ENCODE peak calls at places on chromosomes 2 and 18, in seven cellular contexts. B is fibroblast of lung, X is glutamatergic neuron, S is cardiac muscle cell, K is GM10248, Q is foreskin fibroblast, I is AG09319. Z is an unnamed sample.

GRCh38 chr2:77590298-77590917 is 68.2 kb upstream of the LRRTM4 start:
- DNase-seq in I (no peak), Q (no peak), B (no peak), K (no peak), S (no peak), X (no peak), Z (no peak)

GRCh38 chr2:205887637-205888036 is 198.3 kb downstream of the INO80D start:
- DNase-seq in X (no peak), I (no peak), B (no peak), K (no peak), S (no peak), Q (no peak), Z (no peak)

GRCh38 chr18:80247403-80247916 is at the start of gene PARD6G:
- DNase-seq in S (peak), I (peak), K (peak), X (peak), B (peak), Q (peak), Z (peak)

GRCh38 chr2:214601852-214602251 is 191.0 kb downstream of the VWC2L start:
- DNase-seq in I (no peak), S (no peak), Q (no peak), B (no peak), K (no peak), X (no peak), Z (no peak)

GRCh38 chr2:43874776-43875451 is 36.1 kb downstream of the ABCG8 start:
- DNase-seq in K (no peak), Q (no peak), I (no peak), S (no peak), B (no peak), X (no peak), Z (no peak)

GRCh38 chr2:196649202-196649601 is 9.7 kb downstream of the CCDC150 start:
- DNase-seq in I (no peak), S (no peak), K (no peak), X (no peak), B (no peak), Q (no peak), Z (no peak)

GRCh38 chr18:27942706-27943105 is 234.2 kb downstream of the CDH2 start:
- DNase-seq in K (no peak), S (peak), B (no peak), Q (no peak), I (no peak), X (no peak), Z (no peak)

GRCh38 chr2:61096438-61096837 is 30.8 kb downstream of the SANBR start:
- DNase-seq in I (no peak), B (no peak), Q (no peak), X (no peak), K (no peak), S (no peak), Z (no peak)

GRCh38 chr18:24915547-24915946 is 436.4 kb downstream of the ZNF521 start:
- DNase-seq in X (no peak), K (no peak), B (peak), S (peak), I (no peak), Q (peak), Z (no peak)

GRCh38 chr18:59779979-59780378 is 82.8 kb upstream of the CCBE1 start:
- DNase-seq in S (peak), Q (peak), I (no peak), X (no peak), B (peak), K (no peak), Z (no peak)

GRCh38 chr2:25356088-25356487 is 14.4 kb upstream of the DNMT3A start:
- DNase-seq in I (no peak), B (no peak), X (no peak), K (no peak), S (no peak), Q (no peak), Z (no peak)

GRCh38 chr18:71105078-71105819 is 816.4 kb downstream of the SOCS6 start:
- DNase-seq in B (peak), Q (no peak), S (peak), I (no peak), X (no peak), K (no peak), Z (no peak)
- TF ChIP-seq CTCF in B (no peak), Q (no peak), S (no peak), I (no peak), X (no peak), K (no peak), Z (no peak)

GRCh38 chr18:9275890-9276289 is 58.7 kb upstream of the TWSG1 start:
- DNase-seq in B (no peak), Q (no peak), K (no peak), I (no peak), S (no peak), X (no peak), Z (no peak)
- TF ChIP-seq CTCF in B (no peak), Q (no peak), K (no peak), I (no peak), S (no peak), X (no peak), Z (no peak)

DNA sequence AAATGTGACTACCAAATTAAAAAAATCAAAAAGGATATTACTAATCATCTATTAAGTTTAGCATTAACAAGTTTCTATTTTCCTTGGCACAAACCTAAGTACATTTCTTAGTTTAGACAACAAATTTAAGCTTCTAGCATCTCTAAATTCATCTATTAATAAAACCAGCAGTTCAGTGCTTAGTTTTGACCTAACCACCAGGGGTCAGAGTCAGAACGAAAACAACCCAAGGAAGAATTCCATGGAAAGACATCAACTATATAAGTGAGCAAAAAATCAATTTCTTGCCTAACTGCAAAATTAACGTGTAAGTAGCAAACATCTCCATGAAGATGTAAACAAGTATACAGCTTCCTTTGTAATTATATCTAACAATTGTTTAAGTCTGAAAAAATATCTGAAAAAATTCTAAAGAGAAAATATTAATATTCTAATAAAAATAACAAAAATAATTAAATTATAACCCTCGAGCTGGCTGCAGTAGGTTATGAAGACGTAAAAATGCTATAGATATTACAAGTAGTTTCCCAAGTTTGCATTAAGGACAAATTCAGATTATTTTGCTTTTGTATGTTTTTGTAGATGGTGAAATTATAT is 83.7 kb downstream of the CERKL start:
- DNase-seq in I (no peak), S (peak), B (peak), K (no peak), Q (peak), X (no peak), Z (no peak)
- TF ChIP-seq CTCF in I (peak), S (peak), B (peak), K (peak), Q (peak), X (peak), Z (peak)

GRCh38 chr2:88489181-88489580 is 36.7 kb upstream of the FOXI3 start:
- DNase-seq in B (no peak), X (no peak), S (no peak), Q (no peak), K (no peak), I (no peak), Z (no peak)
- TF ChIP-seq CTCF in B (no peak), X (no peak), S (no peak), Q (no peak), K (peak), I (no peak), Z (no peak)

DNA sequence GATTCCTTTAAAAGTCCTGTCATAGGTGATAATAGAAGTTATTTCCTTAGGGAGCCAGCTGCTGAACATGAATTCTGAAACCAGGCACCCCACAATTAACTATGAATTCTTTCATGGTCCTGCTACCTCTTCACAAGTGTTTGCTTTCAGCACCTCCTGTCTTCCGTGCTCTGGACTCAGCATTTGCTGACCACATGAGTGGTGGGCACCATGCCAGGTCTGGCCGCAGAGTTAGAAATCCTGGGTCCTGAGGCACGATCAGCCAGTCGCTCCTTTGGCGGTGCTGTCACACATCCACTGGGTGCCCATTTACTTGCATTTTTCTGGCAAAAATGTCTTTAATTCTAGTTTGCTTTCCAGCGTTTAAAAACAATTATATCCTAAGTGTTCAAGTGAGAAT is 196.3 kb upstream of the PXDN start:
- DNase-seq in S (no peak), X (no peak), B (no peak), K (no peak), I (no peak), Q (no peak), Z (no peak)
- TF ChIP-seq CTCF in S (no peak), X (no peak), B (no peak), K (no peak), I (no peak), Q (no peak), Z (no peak)

GRCh38 chr2:109513749-109514588 is 99.8 kb downstream of the SEPTIN10 start:
- DNase-seq in Q (peak), X (no peak), S (peak), B (peak), I (peak), K (peak), Z (peak)

GRCh38 chr2:109516445-109517117 is 97.2 kb downstream of the SEPTIN10 start:
- DNase-seq in S (peak), K (peak), B (peak), Q (peak), I (no peak), X (peak), Z (peak)

GRCh38 chr2:109514857-109515256 is 98.9 kb downstream of the SEPTIN10 start:
- DNase-seq in X (no peak), I (no peak), K (no peak), S (no peak), B (no peak), Q (no peak), Z (no peak)

GRCh38 chr2:109521233-109521632 is 92.5 kb downstream of the SEPTIN10 start:
- DNase-seq in X (no peak), I (no peak), K (no peak), S (no peak), B (no peak), Q (no peak), Z (no peak)

DNA sequence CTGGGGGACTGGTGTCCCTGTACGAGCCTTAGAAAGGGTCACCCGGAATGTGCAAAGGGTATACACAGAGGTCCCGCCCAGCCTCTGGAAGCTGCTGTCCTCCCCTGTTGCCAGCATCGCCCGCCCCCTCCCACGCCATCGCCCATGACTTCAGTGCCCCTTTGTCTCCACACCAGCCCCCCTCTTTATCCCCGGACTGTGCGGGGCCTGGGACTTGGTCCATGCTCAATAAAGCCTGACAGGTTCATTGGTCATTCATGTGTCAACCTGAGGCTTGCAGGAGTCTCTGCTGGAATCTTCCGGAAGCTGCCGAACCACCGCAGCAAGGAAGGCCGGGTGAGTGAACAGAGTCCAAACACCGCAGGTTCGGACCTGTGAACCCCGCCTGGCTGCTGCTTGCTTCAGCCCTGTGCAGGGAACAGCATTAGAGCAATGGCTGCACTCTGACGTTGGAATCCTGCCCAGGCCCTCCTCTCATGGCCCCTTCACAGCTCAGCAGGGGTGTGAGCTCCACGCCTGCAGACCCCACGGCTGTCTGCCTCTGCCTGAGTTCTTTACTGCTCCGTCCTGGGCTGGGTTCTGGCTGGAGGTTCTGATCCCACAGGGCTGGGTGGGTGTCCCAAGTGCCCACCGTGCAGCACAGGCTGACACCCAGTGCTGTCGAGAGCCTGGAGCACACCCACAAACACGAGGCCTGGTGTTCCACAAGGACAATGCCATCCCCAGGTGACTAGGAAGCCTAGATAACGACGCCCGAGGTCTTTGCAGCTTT is 96.5 kb downstream of the SEPTIN10 start:
- DNase-seq in B (no peak), S (no peak), I (no peak), X (no peak), K (no peak), Q (no peak), Z (no peak)
- TF ChIP-seq CTCF in B (no peak), S (no peak), I (no peak), X (no peak), K (no peak), Q (no peak), Z (no peak)

GRCh38 chr2:47313728-47314127 is 89.2 kb upstream of the MSH2 start:
- DNase-seq in B (no peak), S (no peak), X (no peak), K (no peak), I (no peak), Q (no peak), Z (no peak)
- TF ChIP-seq CTCF in B (no peak), S (no peak), X (no peak), K (peak), I (no peak), Q (no peak), Z (peak)

GRCh38 chr2:166106431-166107015 is 21.3 kb downstream of the SCN1A start:
- DNase-seq in Q (peak), K (no peak), X (peak), S (peak), B (peak), I (no peak), Z (no peak)
- TF ChIP-seq CTCF in Q (no peak), K (no peak), X (peak), S (peak), B (peak), I (peak), Z (no peak)